ENCODE peak calls at places on chromosome 18, in four cellular contexts. L is choroid plexus epithelial cell, N is heart right ventricle, G is fibroblast of villous mesenchyme. I is an unnamed sample.

GRCh38 chr18:61869631-61870030 is 23.2 kb downstream of the RNF152 start:
- DNase-seq in G (peak), L (peak), N (no peak), I (no peak)

GRCh38 chr18:59957957-59958356 is 58.2 kb downstream of the PMAIP1 start:
- DNase-seq in G (peak), N (peak), L (peak), I (peak)

GRCh38 chr18:48352051-48352755 is 57.0 kb downstream of the ZBTB7C start:
- DNase-seq in N (no peak), L (no peak), G (no peak), I (no peak)

GRCh38 chr18:48050176-48050575 is 119.7 kb upstream of the SMAD2 start:
- DNase-seq in G (no peak), N (no peak), L (no peak), I (no peak)

GRCh38 chr18:48934708-48935432 is 15.9 kb downstream of the SMAD7 start:
- DNase-seq in L (peak), G (peak), N (peak), I (peak)

GRCh38 chr18:72692086-72692485 is 147.9 kb upstream of the CBLN2 start:
- DNase-seq in G (no peak), N (no peak), L (no peak), I (no peak)

GRCh38 chr18:48546411-48546810 is 7.6 kb downstream of the CTIF start:
- DNase-seq in N (no peak), L (peak), G (peak), I (peak)

GRCh38 chr18:68972176-68972575 is 174.3 kb downstream of the CCDC102B start:
- DNase-seq in L (peak), N (no peak), G (peak), I (no peak)

GRCh38 chr18:248053-248452 is 19.8 kb downstream of the THOC1 start:
- DNase-seq in G (no peak), L (no peak), N (no peak), I (no peak)

GRCh38 chr18:58862404-58862803 is 2.3 kb upstream of the ZNF532 start:
- DNase-seq in L (no peak), N (no peak), G (no peak), I (no peak)

GRCh38 chr18:67515987-67516431 is 511 bp downstream of the DSEL start:
- DNase-seq in L (peak), N (peak), G (peak), I (peak)
- TF ChIP-seq CTCF in L (peak), N (peak), G (peak), I (peak)

GRCh38 chr18:3658529-3658928 is 208.6 kb downstream of the TGIF1 start:
- DNase-seq in G (no peak), N (no peak), L (no peak), I (no peak)

GRCh38 chr18:3661989-3662388 is 212.0 kb downstream of the TGIF1 start:
- DNase-seq in N (no peak), G (no peak), L (no peak), I (no peak)

GRCh38 chr18:3660719-3661118 is 210.7 kb downstream of the TGIF1 start:
- DNase-seq in G (no peak), L (no peak), N (no peak), I (no peak)

GRCh38 chr18:3663870-3664512 is 214.0 kb downstream of the TGIF1 start:
- DNase-seq in G (no peak), N (no peak), L (no peak), I (no peak)

DNA sequence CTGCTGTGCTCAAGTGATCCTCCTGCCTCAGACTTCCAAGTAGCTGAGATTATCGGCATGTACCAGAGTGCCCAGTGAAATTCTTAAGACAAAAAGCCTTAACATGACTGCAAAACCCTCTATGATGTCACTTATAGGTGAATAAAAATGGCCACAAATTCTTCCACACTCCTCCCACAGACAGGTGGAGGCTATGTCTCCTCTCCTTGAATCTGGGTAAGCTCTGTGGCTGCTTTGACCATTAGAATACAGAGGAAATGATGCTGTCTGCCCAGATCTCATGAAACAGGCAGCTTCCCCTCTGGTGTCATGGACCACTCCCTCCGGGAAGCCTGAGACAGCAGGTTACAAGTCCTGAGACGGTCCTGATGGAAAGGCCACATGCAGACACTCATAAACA is 211.1 kb downstream of the TGIF1 start:
- DNase-seq in N (peak), L (no peak), G (no peak), I (no peak)
- H3K4me3 ChIP-seq in N (no peak), L (no peak), G (no peak), I (no peak)

DNA sequence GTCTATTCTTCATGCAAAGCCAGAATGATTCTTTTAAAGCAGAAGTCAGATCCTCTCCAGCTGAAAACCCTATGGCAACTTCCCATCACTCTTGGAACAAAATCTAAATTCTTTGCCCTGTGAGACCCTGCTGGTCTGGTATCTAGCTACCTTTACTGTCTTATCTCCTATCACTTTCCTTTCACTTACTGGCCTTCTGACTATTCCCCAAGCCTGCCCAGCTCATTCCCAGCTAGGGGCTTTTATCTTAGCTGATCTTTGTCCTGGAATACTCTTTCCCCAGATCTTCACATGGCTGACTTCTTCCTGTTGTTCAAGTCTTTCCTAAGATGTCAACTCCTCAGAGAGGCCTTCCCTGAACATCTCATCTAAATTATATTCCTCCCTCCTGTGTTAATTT is 63.6 kb downstream of the GREB1L start:
- DNase-seq in N (no peak), G (no peak), L (no peak), I (no peak)
- TF ChIP-seq CTCF in N (no peak), G (no peak), L (no peak), I (no peak)

DNA sequence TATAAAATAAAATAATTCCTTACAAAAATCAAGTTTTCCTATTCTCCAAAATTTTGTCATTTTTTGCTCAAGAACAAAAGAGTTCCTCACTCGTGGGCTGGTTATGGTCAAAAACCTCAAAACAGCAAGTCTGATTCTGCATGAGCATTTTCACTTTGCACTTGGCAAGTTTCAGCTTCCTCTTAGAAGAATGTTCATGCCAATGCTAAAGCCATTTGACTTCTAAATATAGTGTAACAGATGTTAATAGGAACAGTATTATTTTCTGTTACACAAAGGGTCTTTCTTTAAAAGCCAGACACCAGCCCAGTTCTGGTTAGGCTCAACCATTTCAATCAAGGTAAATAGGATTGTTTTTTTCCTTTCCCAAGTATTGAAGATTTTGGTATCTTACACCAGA is 261.3 kb upstream of the CCDC68 start:
- DNase-seq in N (no peak), L (peak), G (no peak), I (no peak)
- H3K4me3 ChIP-seq in N (no peak), L (no peak), G (no peak), I (no peak)

DNA sequence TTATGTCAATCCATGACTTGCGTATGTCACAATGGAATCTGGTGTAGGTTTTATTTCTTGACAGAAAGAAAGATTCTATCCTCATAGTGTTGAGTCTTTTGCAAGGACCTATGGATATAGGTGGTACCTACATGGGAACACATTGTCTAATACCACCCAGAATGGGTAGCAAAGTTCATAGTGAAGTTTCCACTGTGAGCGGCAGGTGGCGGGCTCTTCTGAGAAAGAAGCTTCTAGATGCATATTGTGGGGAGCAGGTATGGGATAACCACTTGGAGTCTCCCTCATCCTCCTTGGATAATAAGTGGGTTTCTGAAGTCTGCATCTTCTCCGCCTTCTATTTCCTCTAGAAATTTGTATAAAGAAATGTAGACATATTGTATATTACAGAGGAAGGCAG is 44.9 kb downstream of the LINC00305 start:
- DNase-seq in N (no peak), L (peak), G (no peak), I (no peak)
- TF ChIP-seq CTCF in N (no peak), L (peak), G (no peak), I (no peak)

DNA sequence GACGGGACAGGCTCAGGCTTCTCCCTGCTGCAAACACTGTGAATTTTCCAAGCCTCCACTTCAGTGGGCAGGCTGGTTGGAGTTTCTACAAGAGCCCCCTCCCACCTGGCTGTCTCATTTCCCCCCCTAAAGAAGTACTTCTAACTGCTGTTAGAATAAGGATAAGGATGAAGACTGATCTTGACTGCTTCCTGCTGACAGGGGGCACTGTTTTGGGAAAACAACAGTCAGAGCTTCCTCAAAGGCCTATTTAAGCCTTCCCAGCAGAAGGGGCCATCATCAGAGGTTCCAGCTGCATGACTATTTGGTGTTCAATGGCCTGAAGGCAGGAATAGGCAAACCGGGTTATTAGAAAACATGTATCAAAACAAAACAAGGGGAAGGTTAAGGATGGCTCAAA is 1162.8 kb downstream of the DSC3 start:
- DNase-seq in G (no peak), N (no peak), L (no peak), I (no peak)
- H3K4me3 ChIP-seq in G (no peak), N (no peak), L (no peak), I (no peak)

GRCh38 chr18:9775172-9775571 is 67.1 kb downstream of the RAB31 start:
- DNase-seq in N (no peak), L (peak), G (peak), I (no peak)

GRCh38 chr18:9774150-9774549 is 66.0 kb downstream of the RAB31 start:
- DNase-seq in L (no peak), N (no peak), G (no peak), I (no peak)

GRCh38 chr18:9782073-9782857 is 74.2 kb downstream of the RAB31 start:
- DNase-seq in G (peak), L (peak), N (no peak), I (peak)

DNA sequence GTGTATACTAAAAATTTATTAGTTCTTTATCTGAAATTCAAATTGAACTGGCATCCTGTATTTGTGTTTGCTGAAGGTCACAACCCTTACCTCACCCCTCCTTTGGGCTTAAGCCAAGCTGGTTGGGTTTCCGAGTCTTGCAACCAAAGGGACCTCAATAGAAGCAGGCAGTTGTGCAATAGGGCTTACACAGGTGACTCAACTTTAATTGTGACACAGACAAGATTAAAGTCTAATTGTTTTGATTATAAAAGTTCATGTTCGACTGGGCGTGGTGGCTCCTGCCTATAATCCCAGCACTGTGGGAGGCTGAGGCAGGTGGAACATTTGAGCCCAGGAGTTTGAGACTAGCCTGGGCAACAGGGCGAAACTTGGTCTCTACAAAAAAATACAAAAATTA is 71.5 kb downstream of the RAB31 start:
- DNase-seq in L (no peak), N (no peak), G (peak), I (peak)
- TF ChIP-seq CTCF in L (no peak), N (no peak), G (no peak), I (no peak)